ENCODE peak calls at places on chromosome 20, in six cellular contexts. One of them, this sample, is unnamed.

GRCh38 chr20:21682576-21682975 is 22.9 kb upstream of the PAX1 start:
- DNase-seq in A549: no peak
- DNase-seq in endothelial cell: no peak
- DNase-seq in GM20000: no peak
- DNase-seq in uterus: no peak
- DNase-seq in Calu3: no peak
- DNase-seq in this sample: no peak

GRCh38 chr20:36441027-36441414 is 100.3 kb upstream of the MYL9 start:
- DNase-seq in A549: no peak
- DNase-seq in GM20000: no peak
- DNase-seq in uterus: no peak
- DNase-seq in endothelial cell: no peak
- DNase-seq in Calu3: no peak
- DNase-seq in this sample: no peak

GRCh38 chr20:53872561-53873248 is 197.7 kb downstream of the BCAS1 start:
- DNase-seq in A549: no peak
- DNase-seq in uterus: no peak
- DNase-seq in endothelial cell: no peak
- DNase-seq in GM20000: no peak
- DNase-seq in Calu3: no peak
- DNase-seq in this sample: peak; percentile 48

GRCh38 chr20:47412073-47412472 is 55.6 kb upstream of the ZMYND8 start:
- DNase-seq in endothelial cell: no peak
- DNase-seq in GM20000: peak; percentile 24
- DNase-seq in Calu3: no peak
- DNase-seq in uterus: no peak
- DNase-seq in A549: no peak
- DNase-seq in this sample: no peak

GRCh38 chr20:59518881-59519706 is 85.2 kb upstream of the PHACTR3 start:
- DNase-seq in Calu3: peak; percentile 67
- DNase-seq in A549: peak; percentile 84
- DNase-seq in GM20000: peak; percentile 80
- DNase-seq in endothelial cell: peak; percentile 49
- DNase-seq in uterus: no peak
- DNase-seq in this sample: peak; percentile 83

GRCh38 chr20:59253325-59253724 is 47.1 kb upstream of the EDN3 start:
- DNase-seq in endothelial cell: no peak
- DNase-seq in GM20000: no peak
- DNase-seq in A549: no peak
- DNase-seq in uterus: no peak
- DNase-seq in Calu3: no peak
- DNase-seq in this sample: no peak

GRCh38 chr20:58938078-58938477 is 43.0 kb upstream of the NELFCD start:
- DNase-seq in uterus: no peak
- DNase-seq in GM20000: no peak
- DNase-seq in Calu3: no peak
- DNase-seq in endothelial cell: no peak
- DNase-seq in A549: no peak
- DNase-seq in this sample: no peak

GRCh38 chr20:23193985-23194384 is 107.9 kb upstream of the CD93 start:
- DNase-seq in endothelial cell: no peak
- DNase-seq in uterus: no peak
- DNase-seq in Calu3: no peak
- DNase-seq in GM20000: no peak
- DNase-seq in A549: no peak
- DNase-seq in this sample: no peak

GRCh38 chr20:10131612-10132345 is 86.9 kb upstream of the SNAP25 start:
- DNase-seq in Calu3: no peak
- DNase-seq in A549: peak; percentile 37
- DNase-seq in GM20000: no peak
- DNase-seq in endothelial cell: no peak
- DNase-seq in uterus: peak; percentile 54
- DNase-seq in this sample: no peak

GRCh38 chr20:16385462-16385861 is 187.8 kb downstream of the KIF16B start:
- DNase-seq in endothelial cell: no peak
- DNase-seq in A549: no peak
- DNase-seq in uterus: no peak
- DNase-seq in Calu3: no peak
- DNase-seq in GM20000: no peak
- DNase-seq in this sample: no peak

GRCh38 chr20:58595167-58595566 is 55.9 kb upstream of the STX16 start:
- DNase-seq in Calu3: no peak
- DNase-seq in uterus: no peak
- DNase-seq in GM20000: no peak
- DNase-seq in endothelial cell: no peak
- DNase-seq in A549: no peak
- DNase-seq in this sample: no peak

GRCh38 chr20:55514498-55514897 is 490.8 kb downstream of the CBLN4 start:
- DNase-seq in endothelial cell: no peak
- DNase-seq in GM20000: no peak
- DNase-seq in A549: no peak
- DNase-seq in uterus: no peak
- DNase-seq in Calu3: no peak
- DNase-seq in this sample: no peak

GRCh38 chr20:46690219-46691111 is 1.2 kb upstream of the TP53RK start:
- DNase-seq in GM20000: no peak
- DNase-seq in endothelial cell: no peak
- DNase-seq in Calu3: no peak
- DNase-seq in A549: no peak
- DNase-seq in uterus: no peak
- DNase-seq in this sample: no peak

GRCh38 chr20:54389872-54390271 is 85.5 kb upstream of the DOK5 start:
- DNase-seq in endothelial cell: no peak
- DNase-seq in uterus: no peak
- DNase-seq in A549: no peak
- DNase-seq in GM20000: no peak
- DNase-seq in Calu3: no peak
- DNase-seq in this sample: no peak

GRCh38 chr20:34990231-34990630 is 34.6 kb downstream of the MYH7B start:
- DNase-seq in Calu3: no peak
- DNase-seq in uterus: no peak
- DNase-seq in endothelial cell: no peak
- DNase-seq in GM20000: no peak
- DNase-seq in A549: no peak
- DNase-seq in this sample: no peak

GRCh38 chr20:51695574-51696303 is 72.5 kb downstream of the ATP9A start:
- DNase-seq in endothelial cell: no peak
- DNase-seq in uterus: no peak
- DNase-seq in Calu3: peak; percentile 69
- DNase-seq in GM20000: no peak
- DNase-seq in A549: peak; percentile 22
- DNase-seq in this sample: no peak

GRCh38 chr20:37358366-37359150 is 12.6 kb downstream of the SRC start:
- DNase-seq in A549: no peak
- DNase-seq in Calu3: no peak
- DNase-seq in GM20000: no peak
- DNase-seq in uterus: no peak
- DNase-seq in endothelial cell: no peak
- DNase-seq in this sample: no peak

GRCh38 chr20:57528148-57528547 is 3.2 kb upstream of the CTCFL start:
- DNase-seq in A549: no peak
- DNase-seq in uterus: no peak
- DNase-seq in GM20000: no peak
- DNase-seq in endothelial cell: no peak
- DNase-seq in Calu3: no peak
- DNase-seq in this sample: no peak
- TF ChIP-seq CTCF in A549: no peak
- TF ChIP-seq CTCF in uterus: no peak
- TF ChIP-seq CTCF in GM20000: no peak
- TF ChIP-seq CTCF in endothelial cell: no peak
- TF ChIP-seq CTCF in Calu3: no peak
- TF ChIP-seq CTCF in this sample: no peak

GRCh38 chr20:462199-462991 is at the start of gene TBC1D20:
- DNase-seq in Calu3: peak; percentile 77
- DNase-seq in endothelial cell: peak; percentile 86
- DNase-seq in A549: peak; percentile 92
- DNase-seq in GM20000: peak; percentile 96
- DNase-seq in uterus: peak; percentile 86
- DNase-seq in this sample: peak; percentile 95
- TF ChIP-seq CTCF in Calu3: no peak
- TF ChIP-seq CTCF in endothelial cell: no peak
- TF ChIP-seq CTCF in A549: peak; percentile 58
- TF ChIP-seq CTCF in GM20000: peak; percentile 29
- TF ChIP-seq CTCF in uterus: peak; percentile 38
- TF ChIP-seq CTCF in this sample: peak; percentile 38

GRCh38 chr20:63624486-63624885 is 2.4 kb downstream of the GMEB2 start:
- DNase-seq in A549: no peak
- DNase-seq in GM20000: no peak
- DNase-seq in uterus: no peak
- DNase-seq in endothelial cell: no peak
- DNase-seq in Calu3: no peak
- DNase-seq in this sample: no peak
- TF ChIP-seq CTCF in A549: no peak
- TF ChIP-seq CTCF in GM20000: no peak
- TF ChIP-seq CTCF in uterus: no peak
- TF ChIP-seq CTCF in endothelial cell: no peak
- TF ChIP-seq CTCF in Calu3: no peak
- TF ChIP-seq CTCF in this sample: no peak

GRCh38 chr20:49603209-49603627 is 35.3 kb upstream of the PTGIS start:
- DNase-seq in endothelial cell: peak; percentile 44
- DNase-seq in A549: no peak
- DNase-seq in Calu3: peak; percentile 41
- DNase-seq in uterus: peak; percentile 67
- DNase-seq in GM20000: no peak
- DNase-seq in this sample: no peak
- TF ChIP-seq CTCF in endothelial cell: peak; percentile 11
- TF ChIP-seq CTCF in A549: peak; percentile 39
- TF ChIP-seq CTCF in Calu3: peak; percentile 42
- TF ChIP-seq CTCF in uterus: peak; percentile 32
- TF ChIP-seq CTCF in GM20000: no peak
- TF ChIP-seq CTCF in this sample: peak; percentile 18

DNA sequence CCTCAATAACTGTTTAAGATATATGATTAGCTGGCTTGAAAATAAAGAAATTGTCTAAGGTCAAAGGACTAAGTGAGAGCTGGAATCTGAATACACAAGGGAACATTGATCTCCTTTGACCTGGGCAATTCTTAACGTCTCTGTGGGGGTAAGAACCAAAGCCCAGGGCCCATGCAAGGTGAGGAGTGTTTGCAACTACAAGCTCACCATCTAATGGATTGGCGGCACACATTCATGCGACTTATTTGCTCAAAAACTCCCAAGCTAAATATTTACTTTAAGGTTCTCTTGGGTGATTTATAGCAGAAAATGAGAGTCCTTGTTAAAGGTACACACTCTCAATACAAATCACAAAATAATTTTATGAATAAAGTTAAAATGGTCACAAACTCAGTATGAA is 392.0 kb upstream of the FLRT3 start:
- DNase-seq in endothelial cell: no peak
- DNase-seq in Calu3: no peak
- DNase-seq in GM20000: no peak
- DNase-seq in A549: no peak
- DNase-seq in uterus: no peak
- DNase-seq in this sample: no peak
- TF ChIP-seq CTCF in endothelial cell: no peak
- TF ChIP-seq CTCF in Calu3: no peak
- TF ChIP-seq CTCF in GM20000: no peak
- TF ChIP-seq CTCF in A549: no peak
- TF ChIP-seq CTCF in uterus: no peak
- TF ChIP-seq CTCF in this sample: no peak

GRCh38 chr20:63397155-63397843 is 36.1 kb upstream of the CHRNA4 start:
- DNase-seq in GM20000: no peak
- DNase-seq in endothelial cell: no peak
- DNase-seq in A549: no peak
- DNase-seq in uterus: no peak
- DNase-seq in Calu3: no peak
- DNase-seq in this sample: no peak
- TF ChIP-seq CTCF in GM20000: no peak
- TF ChIP-seq CTCF in endothelial cell: no peak
- TF ChIP-seq CTCF in A549: no peak
- TF ChIP-seq CTCF in uterus: no peak
- TF ChIP-seq CTCF in Calu3: no peak
- TF ChIP-seq CTCF in this sample: no peak

GRCh38 chr20:50609438-50609989 is 81.8 kb downstream of the RIPOR3 start:
- DNase-seq in uterus: no peak
- DNase-seq in endothelial cell: no peak
- DNase-seq in Calu3: no peak
- DNase-seq in GM20000: no peak
- DNase-seq in A549: no peak
- DNase-seq in this sample: no peak

GRCh38 chr20:50608750-50609104 is 82.6 kb downstream of the RIPOR3 start:
- DNase-seq in GM20000: no peak
- DNase-seq in A549: no peak
- DNase-seq in endothelial cell: no peak
- DNase-seq in Calu3: no peak
- DNase-seq in uterus: no peak
- DNase-seq in this sample: no peak

GRCh38 chr20:50611128-50611810 is 80.1 kb downstream of the RIPOR3 start:
- DNase-seq in GM20000: no peak
- DNase-seq in A549: no peak
- DNase-seq in endothelial cell: no peak
- DNase-seq in uterus: no peak
- DNase-seq in Calu3: no peak
- DNase-seq in this sample: no peak

GRCh38 chr20:50607850-50608749 is 83.2 kb downstream of the RIPOR3 start:
- DNase-seq in Calu3: no peak
- DNase-seq in GM20000: no peak
- DNase-seq in endothelial cell: no peak
- DNase-seq in A549: no peak
- DNase-seq in uterus: no peak
- DNase-seq in this sample: no peak

GRCh38 chr20:50610212-50610718 is 81.1 kb downstream of the RIPOR3 start:
- DNase-seq in GM20000: no peak
- DNase-seq in A549: no peak
- DNase-seq in uterus: no peak
- DNase-seq in Calu3: no peak
- DNase-seq in endothelial cell: no peak
- DNase-seq in this sample: no peak
- TF ChIP-seq CTCF in GM20000: no peak
- TF ChIP-seq CTCF in A549: no peak
- TF ChIP-seq CTCF in uterus: no peak
- TF ChIP-seq CTCF in Calu3: no peak
- TF ChIP-seq CTCF in endothelial cell: no peak
- TF ChIP-seq CTCF in this sample: no peak

GRCh38 chr20:4519530-4519929 is 202.2 kb upstream of the PRND start:
- DNase-seq in GM20000: peak; percentile 34
- DNase-seq in A549: no peak
- DNase-seq in Calu3: peak; percentile 17
- DNase-seq in endothelial cell: peak; percentile 53
- DNase-seq in uterus: no peak
- DNase-seq in this sample: peak; percentile 42
- TF ChIP-seq CTCF in GM20000: peak; percentile 43
- TF ChIP-seq CTCF in A549: peak; percentile 24
- TF ChIP-seq CTCF in Calu3: peak; percentile 26
- TF ChIP-seq CTCF in endothelial cell: peak; percentile 60
- TF ChIP-seq CTCF in uterus: no peak
- TF ChIP-seq CTCF in this sample: peak; percentile 66